ENCODE peak calls at places on chromosomes 3 and 15, in nine cellular contexts. J, X, Q, W, K, F, V, O and H are unnamed samples.
A peak's percentile ranks its signal among the peaks of the same experiment; 100 is the strongest.

GRCh38 chr15:85972805-85973540 is 106.7 kb upstream of the AGBL1 start:
- DNase-seq in J (no peak), X (no peak), Q (no peak), W (no peak), K (peak; percentile 33), F (no peak), V (no peak), O (no peak), H (no peak)

GRCh38 chr3:105965384-105965783 is 96.6 kb upstream of the CBLB start:
- DNase-seq in J (no peak), X (no peak), Q (no peak), W (no peak), K (peak; percentile 89), F (no peak), V (no peak), O (no peak), H (no peak)

GRCh38 chr3:171804618-171805389 is 5.5 kb downstream of the PLD1 start:
- DNase-seq in J (no peak), X (no peak), Q (peak; percentile 48), W (no peak), K (peak; percentile 76), F (no peak), V (no peak), O (no peak), H (no peak)

GRCh38 chr3:9040996-9041395 is 77.7 kb upstream of the RAD18 start:
- DNase-seq in J (no peak), X (no peak), Q (no peak), W (no peak), K (no peak), F (no peak), V (no peak), O (no peak), H (no peak)

GRCh38 chr3:52456169-52456799 is 880 bp downstream of the NISCH start:
- DNase-seq in J (no peak), X (peak; percentile 78), Q (peak; percentile 51), W (no peak), K (peak; percentile 41), F (no peak), V (no peak), O (peak; percentile 68), H (no peak)

GRCh38 chr15:35674873-35675781 is 129.2 kb upstream of the DPH6 start:
- DNase-seq in J (peak; percentile 29), X (no peak), Q (no peak), W (no peak), K (peak; percentile 51), F (no peak), V (no peak), O (no peak), H (no peak)

GRCh38 chr3:185728630-185729334 is 96.1 kb downstream of the IGF2BP2 start:
- DNase-seq in J (no peak), X (no peak), Q (no peak), W (no peak), K (peak; percentile 70), F (no peak), V (no peak), O (no peak), H (no peak)

GRCh38 chr3:10015476-10015904 is 10.7 kb upstream of the FANCD2 start:
- DNase-seq in J (peak; percentile 78), X (no peak), Q (peak; percentile 92), W (peak; percentile 56), K (peak; percentile 96), F (no peak), V (no peak), O (no peak), H (no peak)

GRCh38 chr3:124333931-124334640 is 342.2 kb upstream of the ROPN1 start:
- DNase-seq in J (no peak), X (no peak), Q (no peak), W (no peak), K (no peak), F (no peak), V (no peak), O (no peak), H (no peak)

GRCh38 chr15:90167121-90167520 is 34.0 kb upstream of the SEMA4B start:
- DNase-seq in J (no peak), X (no peak), Q (no peak), W (no peak), K (no peak), F (no peak), V (no peak), O (no peak), H (no peak)

GRCh38 chr3:126474498-126475410 is 937 bp downstream of the ZXDC start:
- DNase-seq in J (peak; percentile 39), X (peak; percentile 93), Q (peak; percentile 37), W (peak; percentile 23), K (peak; percentile 53), F (peak; percentile 65), V (peak; percentile 57), O (peak; percentile 88), H (peak; percentile 90)

GRCh38 chr15:26879770-26880169 is 12.9 kb downstream of the GABRA5 start:
- DNase-seq in J (no peak), X (no peak), Q (no peak), W (no peak), K (no peak), F (no peak), V (no peak), O (no peak), H (no peak)

GRCh38 chr3:126315083-126315658 is 42.0 kb downstream of the KLF15 start:
- DNase-seq in J (no peak), X (peak; percentile 36), Q (no peak), W (no peak), K (no peak), F (no peak), V (no peak), O (peak; percentile 28), H (no peak)

GRCh38 chr3:51929420-51930003 is 12.2 kb downstream of the RRP9 start:
- DNase-seq in J (peak; percentile 36), X (no peak), Q (no peak), W (peak; percentile 14), K (no peak), F (no peak), V (no peak), O (no peak), H (no peak)

GRCh38 chr3:149152420-149152819 is 23.0 kb downstream of the HPS3 start:
- DNase-seq in J (peak; percentile 83), X (no peak), Q (no peak), W (peak; percentile 84), K (peak; percentile 79), F (peak; percentile 16), V (no peak), O (no peak), H (no peak)

GRCh38 chr3:58880182-58880581 is 169.6 kb downstream of the CFAP20DC start:
- DNase-seq in J (peak; percentile 54), X (no peak), Q (no peak), W (peak; percentile 81), K (peak; percentile 44), F (peak; percentile 34), V (no peak), O (no peak), H (no peak)

GRCh38 chr3:62188547-62189375 is 184.6 kb downstream of the FEZF2 start:
- DNase-seq in J (peak; percentile 79), X (peak; percentile 82), Q (peak; percentile 70), W (peak; percentile 62), K (peak; percentile 55), F (peak; percentile 82), V (peak; percentile 73), O (no peak), H (no peak)
- TF ChIP-seq CTCF in J (peak; percentile 77), X (peak; percentile 78), Q (peak; percentile 77), W (peak; percentile 79), K (peak; percentile 77), F (peak; percentile 83), V (peak; percentile 88), O (peak; percentile 82), H (peak; percentile 93)

DNA sequence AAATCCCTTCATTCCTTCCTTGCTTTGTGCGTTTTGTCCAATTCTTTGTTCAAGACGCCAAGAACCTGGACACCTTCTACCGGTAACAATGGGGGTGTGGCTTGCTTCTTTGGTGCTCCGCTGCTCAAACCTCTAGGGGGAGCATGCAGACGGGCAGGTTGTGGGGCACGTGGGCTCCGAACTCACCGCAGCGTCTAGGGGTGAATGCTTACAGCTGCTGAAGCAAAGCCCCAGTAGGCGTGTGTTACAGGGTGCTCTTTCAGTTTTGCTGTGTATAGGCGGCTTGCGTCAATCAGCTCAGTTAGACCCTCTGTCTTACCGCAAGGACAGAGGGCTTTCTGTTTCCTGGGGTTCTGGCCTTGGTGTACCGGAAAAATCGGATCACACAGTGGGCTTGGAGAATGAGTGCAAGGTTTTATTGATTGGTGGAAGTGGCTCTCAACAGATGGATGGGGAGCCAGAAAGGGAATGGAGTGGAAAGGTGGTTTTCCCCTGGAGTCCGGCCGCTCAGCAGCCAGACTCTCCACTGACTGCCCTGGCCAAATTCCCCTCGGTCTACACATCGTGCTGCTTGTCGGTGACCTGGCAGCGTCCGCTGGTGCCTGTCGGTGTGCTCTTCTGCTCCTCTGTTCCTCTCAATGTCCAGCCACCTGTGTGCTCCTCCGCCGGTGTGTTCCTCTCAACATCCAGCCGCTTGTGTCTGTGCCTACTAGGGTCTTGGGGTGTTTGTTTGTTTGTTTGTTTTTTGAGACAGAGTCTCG is 1.2 kb upstream of the LRRC34 start:
- DNase-seq in J (peak; percentile 55), X (peak; percentile 93), Q (no peak), W (no peak), K (no peak), F (peak; percentile 76), V (no peak), O (peak; percentile 77), H (no peak)
- TF ChIP-seq CTCF in J (peak; percentile 43), X (peak; percentile 75), Q (no peak), W (peak; percentile 24), K (peak; percentile 25), F (peak; percentile 78), V (peak; percentile 21), O (peak; percentile 24), H (no peak)

DNA sequence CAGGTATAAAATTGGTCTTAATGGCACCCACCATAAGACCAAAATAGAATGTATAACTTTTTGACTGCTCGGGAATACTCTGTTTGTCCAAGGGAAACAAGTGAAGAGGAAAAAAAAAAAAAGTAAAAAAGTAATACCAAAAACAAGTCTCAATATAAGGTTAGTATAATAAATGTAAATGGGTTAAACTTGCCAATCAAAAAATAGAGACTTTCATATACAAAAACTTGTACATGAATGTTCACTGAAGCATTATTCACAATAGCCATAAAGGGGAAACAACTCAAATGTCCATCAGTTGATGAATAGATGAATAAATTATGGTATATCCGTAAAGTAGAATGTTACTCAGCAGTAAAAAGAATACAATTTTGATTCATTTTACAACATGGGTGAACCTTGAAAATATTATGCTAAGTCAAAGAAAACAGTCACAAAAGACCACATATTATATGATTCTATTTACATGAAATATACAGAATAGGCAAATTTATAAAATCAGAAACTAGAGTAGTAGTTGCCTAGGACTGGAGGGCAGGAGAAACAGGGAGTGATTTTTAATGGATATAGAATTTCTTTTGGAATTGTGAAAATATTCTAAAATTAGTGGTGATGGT is 39.6 kb upstream of the FGD5 start:
- DNase-seq in J (no peak), X (no peak), Q (no peak), W (no peak), K (no peak), F (no peak), V (no peak), O (no peak), H (no peak)
- TF ChIP-seq CTCF in J (no peak), X (no peak), Q (no peak), W (no peak), K (no peak), F (no peak), V (no peak), O (no peak), H (no peak)

DNA sequence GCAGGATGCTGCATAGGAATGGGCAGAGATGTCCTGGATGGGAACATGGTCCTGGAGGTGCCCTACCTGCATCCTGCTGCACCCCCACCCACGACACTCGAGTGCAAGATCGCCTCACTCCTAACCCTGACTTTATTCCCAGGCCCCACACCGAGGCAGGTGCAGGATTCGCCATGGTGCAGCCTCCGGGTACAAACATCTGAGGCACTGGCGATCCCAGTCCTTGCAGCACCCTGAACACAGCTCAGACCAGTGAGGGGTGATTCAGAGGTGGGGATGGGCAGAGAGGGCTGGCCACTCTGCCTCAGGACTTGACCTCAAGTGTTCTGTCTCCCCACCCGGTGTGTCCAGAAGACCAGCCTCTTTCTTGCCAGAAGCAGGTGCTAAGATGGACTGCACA is 49.1 kb downstream of the KLF13 start:
- DNase-seq in J (no peak), X (peak; percentile 64), Q (no peak), W (no peak), K (no peak), F (no peak), V (no peak), O (no peak), H (no peak)
- TF ChIP-seq CTCF in J (no peak), X (no peak), Q (no peak), W (no peak), K (no peak), F (no peak), V (no peak), O (no peak), H (no peak)